ENCODE peak calls at places on chromosomes 4 and X, in four cellular contexts. One of them, this sample, is unnamed.

GRCh38 chr4:41104155-41104554 is 110.2 kb downstream of the APBB2 start:
- DNase-seq in PC-9: no peak
- DNase-seq in PC-3: no peak
- DNase-seq in brain microvascular endothelial cell: no peak
- DNase-seq in this sample: no peak

GRCh38 chr4:184924516-184924915 is 93.8 kb upstream of the HELT start:
- DNase-seq in PC-9: no peak
- DNase-seq in PC-3: no peak
- DNase-seq in brain microvascular endothelial cell: no peak
- DNase-seq in this sample: no peak

GRCh38 chrX:1392376-1393130 is 640 bp upstream of the SLC25A6 start:
- DNase-seq in PC-9: peak
- DNase-seq in PC-3: peak
- DNase-seq in brain microvascular endothelial cell: peak
- DNase-seq in this sample: peak

GRCh38 chrX:45502396-45502795 is 301.7 kb upstream of the DIPK2B start:
- DNase-seq in PC-9: no peak
- DNase-seq in PC-3: no peak
- DNase-seq in brain microvascular endothelial cell: no peak
- DNase-seq in this sample: no peak

GRCh38 chrX:54640721-54641120 is 110.7 kb downstream of the GNL3L start:
- DNase-seq in PC-9: no peak
- DNase-seq in PC-3: peak
- DNase-seq in brain microvascular endothelial cell: no peak
- DNase-seq in this sample: no peak

GRCh38 chr4:53551281-53551864 is 39.9 kb downstream of the LNX1 start:
- DNase-seq in PC-9: no peak
- DNase-seq in PC-3: no peak
- DNase-seq in brain microvascular endothelial cell: no peak
- DNase-seq in this sample: no peak

GRCh38 chr4:1793940-1794808 is 1.1 kb downstream of the FGFR3 start:
- DNase-seq in PC-9: peak
- DNase-seq in PC-3: no peak
- DNase-seq in brain microvascular endothelial cell: no peak
- DNase-seq in this sample: no peak

GRCh38 chr4:6532102-6532501 is 42.9 kb upstream of the MAN2B2 start:
- DNase-seq in PC-9: no peak
- DNase-seq in PC-3: no peak
- DNase-seq in brain microvascular endothelial cell: no peak
- DNase-seq in this sample: no peak

GRCh38 chrX:43882294-43882681 is at the start of gene MAOB:
- DNase-seq in PC-9: peak
- DNase-seq in PC-3: no peak
- DNase-seq in brain microvascular endothelial cell: no peak
- DNase-seq in this sample: no peak

GRCh38 chr4:1512081-1512737 is 106.0 kb upstream of the NKX1-1 start:
- DNase-seq in PC-9: no peak
- DNase-seq in PC-3: no peak
- DNase-seq in brain microvascular endothelial cell: no peak
- DNase-seq in this sample: no peak

GRCh38 chr4:85682391-85682790 is 207.4 kb downstream of the ARHGAP24 start:
- DNase-seq in PC-9: no peak
- DNase-seq in PC-3: no peak
- DNase-seq in brain microvascular endothelial cell: no peak
- DNase-seq in this sample: no peak

GRCh38 chrX:49039598-49040375 is 3.4 kb downstream of the TFE3 start:
- DNase-seq in PC-9: peak
- DNase-seq in PC-3: peak
- DNase-seq in brain microvascular endothelial cell: peak
- DNase-seq in this sample: peak

GRCh38 chr4:81504685-81505598 is 33.2 kb upstream of the RASGEF1B start:
- DNase-seq in PC-9: no peak
- DNase-seq in PC-3: no peak
- DNase-seq in brain microvascular endothelial cell: no peak
- DNase-seq in this sample: no peak

GRCh38 chr4:1264942-1265341 is 16.0 kb upstream of the CTBP1 start:
- DNase-seq in PC-9: no peak
- DNase-seq in PC-3: no peak
- DNase-seq in brain microvascular endothelial cell: no peak
- DNase-seq in this sample: no peak

GRCh38 chrX:1418901-1419544 is 27.1 kb upstream of the SLC25A6 start:
- DNase-seq in PC-9: no peak
- DNase-seq in PC-3: peak
- DNase-seq in brain microvascular endothelial cell: no peak
- DNase-seq in this sample: no peak

GRCh38 chrX:38214551-38214950 is 6.1 kb downstream of the SRPX start:
- DNase-seq in PC-9: no peak
- DNase-seq in PC-3: peak
- DNase-seq in brain microvascular endothelial cell: no peak
- DNase-seq in this sample: no peak

GRCh38 chr4:120853101-120853940 is 69.2 kb downstream of the PRDM5 start:
- DNase-seq in PC-9: no peak
- DNase-seq in PC-3: no peak
- DNase-seq in brain microvascular endothelial cell: no peak
- DNase-seq in this sample: no peak

GRCh38 chr4:26909369-26909768 is 48.7 kb downstream of the STIM2 start:
- DNase-seq in PC-9: no peak
- DNase-seq in PC-3: no peak
- DNase-seq in brain microvascular endothelial cell: no peak
- DNase-seq in this sample: no peak

GRCh38 chr4:80097395-80098177 is 24.6 kb upstream of the ANTXR2 start:
- DNase-seq in PC-9: peak
- DNase-seq in PC-3: peak
- DNase-seq in brain microvascular endothelial cell: peak
- DNase-seq in this sample: peak

GRCh38 chr4:36426741-36427140 is 145.3 kb downstream of the DTHD1 start:
- DNase-seq in PC-9: no peak
- DNase-seq in PC-3: no peak
- DNase-seq in brain microvascular endothelial cell: no peak
- DNase-seq in this sample: no peak

GRCh38 chrX:40253770-40254169 is 156.0 kb upstream of the BCOR start:
- DNase-seq in PC-9: no peak
- DNase-seq in PC-3: no peak
- DNase-seq in brain microvascular endothelial cell: no peak
- DNase-seq in this sample: no peak

GRCh38 chr4:61408861-61409260 is 208.7 kb downstream of the ADGRL3 start:
- DNase-seq in PC-9: no peak
- DNase-seq in PC-3: peak
- DNase-seq in brain microvascular endothelial cell: no peak
- DNase-seq in this sample: no peak

GRCh38 chrX:42247241-42247640 is 323.9 kb upstream of the CASK start:
- DNase-seq in PC-9: no peak
- DNase-seq in PC-3: no peak
- DNase-seq in brain microvascular endothelial cell: peak
- DNase-seq in this sample: no peak

GRCh38 chrX:118536687-118537461 is 41.3 kb downstream of the DOCK11 start:
- DNase-seq in PC-9: peak
- DNase-seq in PC-3: peak
- DNase-seq in brain microvascular endothelial cell: peak
- DNase-seq in this sample: no peak

GRCh38 chrX:129115104-129115503 is 408.2 kb downstream of the SMARCA1 start:
- DNase-seq in PC-9: peak
- DNase-seq in PC-3: peak
- DNase-seq in brain microvascular endothelial cell: peak
- DNase-seq in this sample: no peak

GRCh38 chrX:131812847-131813825 is 210.0 kb upstream of the STK26 start:
- DNase-seq in PC-9: peak
- DNase-seq in PC-3: peak
- DNase-seq in brain microvascular endothelial cell: peak
- DNase-seq in this sample: no peak

GRCh38 chr4:150379454-150379853 is 202.5 kb upstream of the MAB21L2 start:
- DNase-seq in PC-9: no peak
- DNase-seq in PC-3: peak
- DNase-seq in brain microvascular endothelial cell: peak
- DNase-seq in this sample: no peak

GRCh38 chrX:1400731-1401471 is 9.0 kb upstream of the SLC25A6 start:
- DNase-seq in PC-9: no peak
- DNase-seq in PC-3: no peak
- DNase-seq in brain microvascular endothelial cell: no peak
- DNase-seq in this sample: no peak

GRCh38 chrX:17917945-17918577 is 57.0 kb upstream of the RAI2 start:
- DNase-seq in PC-9: no peak
- DNase-seq in PC-3: no peak
- DNase-seq in brain microvascular endothelial cell: no peak
- DNase-seq in this sample: no peak

GRCh38 chr4:179130122-179130714 is 1688.0 kb upstream of the AGA start:
- DNase-seq in PC-9: no peak
- DNase-seq in PC-3: no peak
- DNase-seq in brain microvascular endothelial cell: no peak
- DNase-seq in this sample: no peak

GRCh38 chrX:48816014-48816810 is 10.1 kb upstream of the ERAS start:
- DNase-seq in PC-9: no peak
- DNase-seq in PC-3: no peak
- DNase-seq in brain microvascular endothelial cell: no peak
- DNase-seq in this sample: no peak

GRCh38 chr4:6910340-6910959 is 824 bp downstream of the TBC1D14 start:
- DNase-seq in PC-9: no peak
- DNase-seq in PC-3: peak
- DNase-seq in brain microvascular endothelial cell: no peak
- DNase-seq in this sample: no peak

GRCh38 chrX:8025705-8026104 is 98.5 kb upstream of the PNPLA4 start:
- DNase-seq in PC-9: no peak
- DNase-seq in PC-3: no peak
- DNase-seq in brain microvascular endothelial cell: no peak
- DNase-seq in this sample: no peak

GRCh38 chr4:8181844-8182243 is 17.2 kb upstream of the SH3TC1 start:
- DNase-seq in PC-9: peak
- DNase-seq in PC-3: no peak
- DNase-seq in brain microvascular endothelial cell: no peak
- DNase-seq in this sample: no peak

GRCh38 chr4:76074468-76074867 is at the start of gene ART3:
- DNase-seq in PC-9: no peak
- DNase-seq in PC-3: no peak
- DNase-seq in brain microvascular endothelial cell: no peak
- DNase-seq in this sample: no peak
- H3K27ac ChIP-seq in PC-9: no peak
- H3K27ac ChIP-seq in PC-3: no peak
- H3K27ac ChIP-seq in brain microvascular endothelial cell: no peak
- H3K27ac ChIP-seq in this sample: no peak

GRCh38 chr4:88526221-88526815 is 2.7 kb upstream of the PYURF start:
- DNase-seq in PC-9: peak
- DNase-seq in PC-3: peak
- DNase-seq in brain microvascular endothelial cell: no peak
- DNase-seq in this sample: no peak

GRCh38 chr4:88522702-88523324 is 763 bp downstream of the PYURF start:
- DNase-seq in PC-9: peak
- DNase-seq in PC-3: peak
- DNase-seq in brain microvascular endothelial cell: peak
- DNase-seq in this sample: no peak

GRCh38 chr4:88527787-88528186 is 4.2 kb upstream of the PYURF start:
- DNase-seq in PC-9: no peak
- DNase-seq in PC-3: no peak
- DNase-seq in brain microvascular endothelial cell: no peak
- DNase-seq in this sample: no peak

GRCh38 chr4:88518911-88519310 is 4.7 kb downstream of the PYURF start:
- DNase-seq in PC-9: no peak
- DNase-seq in PC-3: no peak
- DNase-seq in brain microvascular endothelial cell: no peak
- DNase-seq in this sample: no peak

DNA sequence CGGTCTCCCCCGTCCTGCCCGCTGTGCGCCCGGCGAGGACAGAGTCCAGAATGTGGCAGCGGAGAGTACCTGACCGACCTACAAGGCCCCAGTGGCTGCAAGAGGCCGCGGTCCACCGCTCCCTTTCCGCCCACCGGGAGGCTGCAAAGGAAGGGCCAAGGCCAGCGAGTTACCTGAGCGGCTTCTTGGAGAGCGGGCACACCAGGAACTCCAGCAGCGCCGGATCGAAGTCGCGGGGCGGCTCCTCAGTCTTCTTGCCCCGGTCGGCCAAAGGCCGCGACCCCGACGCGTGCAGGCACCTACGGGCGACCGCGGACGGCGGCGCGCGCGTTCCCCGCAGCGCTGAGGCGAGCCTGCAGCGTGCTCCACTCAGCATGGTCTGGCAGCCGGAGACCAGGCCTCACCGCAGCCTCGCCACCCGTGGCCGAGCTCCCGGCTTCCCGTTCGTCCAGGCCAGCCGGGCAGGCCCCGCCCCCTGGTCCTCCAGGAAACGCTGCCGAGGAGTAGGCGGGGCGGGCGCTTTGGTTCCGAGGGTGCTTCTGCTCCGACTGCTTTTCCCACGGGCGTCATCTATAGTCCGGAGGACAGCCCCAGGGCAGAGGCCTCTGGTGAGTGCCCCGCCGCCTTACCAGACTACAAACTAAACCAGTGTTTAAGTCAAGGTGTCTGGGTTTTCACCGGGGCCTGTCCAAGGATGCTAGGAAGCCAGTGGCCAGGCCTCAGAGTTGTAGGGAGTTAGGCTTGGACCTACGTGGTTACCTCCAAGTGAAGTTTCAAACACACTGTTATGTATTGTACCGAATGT is at the start of gene PYURF:
- DNase-seq in PC-9: peak
- DNase-seq in PC-3: peak
- DNase-seq in brain microvascular endothelial cell: peak
- DNase-seq in this sample: peak
- TF ChIP-seq CTCF in PC-9: no peak
- TF ChIP-seq CTCF in PC-3: no peak
- TF ChIP-seq CTCF in brain microvascular endothelial cell: no peak
- TF ChIP-seq CTCF in this sample: no peak

GRCh38 chrX:19842542-19842941 is 44.9 kb downstream of the SH3KBP1 start:
- DNase-seq in PC-9: no peak
- DNase-seq in PC-3: no peak
- DNase-seq in brain microvascular endothelial cell: no peak
- DNase-seq in this sample: no peak

GRCh38 chrX:19840899-19841648 is 46.3 kb downstream of the SH3KBP1 start:
- DNase-seq in PC-9: no peak
- DNase-seq in PC-3: no peak
- DNase-seq in brain microvascular endothelial cell: no peak
- DNase-seq in this sample: no peak

GRCh38 chrX:19836337-19836736 is 51.1 kb downstream of the SH3KBP1 start:
- DNase-seq in PC-9: no peak
- DNase-seq in PC-3: no peak
- DNase-seq in brain microvascular endothelial cell: no peak
- DNase-seq in this sample: no peak

GRCh38 chrX:19839770-19840254 is 47.6 kb downstream of the SH3KBP1 start:
- DNase-seq in PC-9: peak
- DNase-seq in PC-3: peak
- DNase-seq in brain microvascular endothelial cell: no peak
- DNase-seq in this sample: no peak
- H3K4me3 ChIP-seq in PC-9: no peak
- H3K4me3 ChIP-seq in PC-3: no peak
- H3K4me3 ChIP-seq in brain microvascular endothelial cell: no peak
- H3K4me3 ChIP-seq in this sample: no peak

DNA sequence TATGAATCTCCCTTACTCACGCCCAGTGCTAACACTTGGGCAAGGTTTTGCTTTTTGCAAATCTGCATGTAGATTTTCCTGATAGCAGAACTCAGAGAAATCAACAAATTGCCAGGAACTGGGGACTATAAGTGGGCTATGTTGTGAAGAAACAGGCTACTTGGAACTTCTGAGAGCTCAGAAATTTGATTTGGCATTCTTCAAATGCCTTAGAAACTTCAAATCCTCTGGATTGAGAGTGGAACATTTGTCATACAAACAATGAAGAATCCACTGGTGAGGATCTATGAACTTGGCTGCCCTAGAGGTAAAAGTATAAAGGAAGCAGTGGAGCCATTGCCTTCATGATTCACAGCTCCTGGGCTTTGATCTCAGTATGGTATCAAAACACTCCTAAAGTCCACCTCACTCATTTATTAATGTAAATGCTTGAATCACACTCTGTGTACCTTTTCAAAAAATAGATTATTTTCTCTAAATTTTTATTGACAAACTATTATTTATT is 126.0 kb downstream of the GLRA3 start:
- DNase-seq in PC-9: no peak
- DNase-seq in PC-3: no peak
- DNase-seq in brain microvascular endothelial cell: peak
- DNase-seq in this sample: no peak
- H3K27ac ChIP-seq in PC-9: no peak
- H3K27ac ChIP-seq in PC-3: no peak
- H3K27ac ChIP-seq in brain microvascular endothelial cell: no peak
- H3K27ac ChIP-seq in this sample: no peak

This sample was measured in AG04450.